ENCODE peak calls at places on chromosomes 4 and X, in six cellular contexts. N is OCI-LY7; Q is CD4-positive, alpha-beta T cell; P is astrocyte of the spinal cord; D is dorsolateral prefrontal cortex; J is cardiac fibroblast. M is an unnamed sample.

GRCh38 chr4:71231753-71232420 is 106.9 kb upstream of the SLC4A4 start:
- DNase-seq in P (no peak), J (no peak), N (no peak), D (no peak), Q (no peak), M (no peak)

GRCh38 chr4:57270350-57270749 is 160.2 kb upstream of the IGFBP7 start:
- DNase-seq in N (no peak), D (no peak), Q (no peak), P (no peak), J (peak; percentile 41), M (no peak)

GRCh38 chr4:166391501-166391900 is 518.5 kb downstream of the TLL1 start:
- DNase-seq in N (no peak), P (no peak), D (no peak), J (no peak), Q (no peak), M (no peak)

GRCh38 chr4:1249731-1250526 is 999 bp upstream of the CTBP1 start:
- DNase-seq in J (peak; percentile 39), Q (peak; percentile 48), P (peak; percentile 24), N (no peak), D (peak; percentile 29), M (no peak)

GRCh38 chr4:73832651-73833237 is 3.7 kb upstream of the CXCL6 start:
- DNase-seq in D (no peak), P (peak; percentile 74), Q (no peak), J (peak; percentile 48), N (no peak), M (no peak)

GRCh38 chrX:43278440-43278839 is 377.7 kb upstream of the MAOA start:
- DNase-seq in J (no peak), Q (no peak), P (no peak), D (no peak), N (no peak), M (no peak)

GRCh38 chr4:102759835-102760644 is 728 bp downstream of the MANBA start:
- DNase-seq in N (peak; percentile 73), Q (no peak), D (no peak), J (peak; percentile 65), P (peak; percentile 56), M (no peak)

GRCh38 chr4:6390357-6390756 is 82.1 kb downstream of the PPP2R2C start:
- DNase-seq in Q (no peak), D (no peak), P (no peak), J (no peak), N (no peak), M (no peak)

GRCh38 chr4:106585920-106586349 is 217.4 kb upstream of the GIMD1 start:
- DNase-seq in Q (no peak), P (no peak), D (no peak), N (no peak), J (no peak), M (no peak)

GRCh38 chr4:114780205-114780604 is 181.6 kb downstream of the UGT8 start:
- DNase-seq in D (no peak), P (peak; percentile 62), Q (no peak), J (peak; percentile 14), N (peak; percentile 4), M (no peak)

GRCh38 chr4:139919513-139919912 is 234.5 kb downstream of the MAML3 start:
- DNase-seq in P (peak; percentile 54), J (peak; percentile 79), Q (no peak), N (no peak), D (no peak), M (no peak)

GRCh38 chr4:170687751-170688150 is 598.0 kb upstream of the AADAT start:
- DNase-seq in P (no peak), Q (no peak), D (no peak), J (no peak), N (no peak), M (no peak)

GRCh38 chr4:89056292-89056952 is 563 bp downstream of the FAM13A start:
- DNase-seq in Q (no peak), D (no peak), P (peak; percentile 11), J (no peak), N (no peak), M (no peak)

GRCh38 chr4:140993350-140993749 is 139.9 kb downstream of the RNF150 start:
- DNase-seq in D (no peak), J (no peak), P (no peak), Q (no peak), N (no peak), M (no peak)

GRCh38 chr4:141002323-141002805 is 130.9 kb downstream of the RNF150 start:
- DNase-seq in P (peak; percentile 68), N (no peak), Q (no peak), J (peak; percentile 6), D (no peak), M (no peak)

GRCh38 chr4:140993969-140994459 is 139.3 kb downstream of the RNF150 start:
- DNase-seq in J (no peak), N (no peak), D (no peak), Q (no peak), P (no peak), M (no peak)

GRCh38 chr4:140995058-140995457 is 138.2 kb downstream of the RNF150 start:
- DNase-seq in N (no peak), P (peak; percentile 49), J (peak; percentile 9), Q (no peak), D (no peak), M (no peak)

DNA sequence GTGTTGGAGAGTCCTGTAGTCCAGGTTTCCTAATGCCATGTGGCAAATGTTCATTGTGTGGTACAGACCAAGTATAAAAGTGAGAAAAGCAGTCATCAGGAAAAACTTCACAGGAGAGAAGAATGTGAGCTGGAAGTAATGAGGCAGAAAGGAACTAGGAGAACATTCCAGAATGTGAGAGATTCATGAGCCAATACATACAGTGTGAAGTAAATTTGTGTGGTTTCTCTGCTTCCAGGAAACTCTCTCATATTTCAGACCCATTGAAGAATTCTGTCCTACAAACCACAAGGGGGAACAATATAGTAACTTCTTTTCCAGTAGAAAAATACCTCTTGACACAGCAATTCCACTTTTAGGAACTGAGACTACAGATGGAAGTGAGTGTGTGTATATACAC is 136.5 kb downstream of the RNF150 start:
- DNase-seq in N (no peak), P (peak; percentile 90), D (no peak), Q (no peak), J (peak; percentile 9), M (no peak)
- TF ChIP-seq CTCF in N (no peak), P (peak; percentile 22), D (no peak), Q (no peak), J (no peak), M (peak; percentile 23)

DNA sequence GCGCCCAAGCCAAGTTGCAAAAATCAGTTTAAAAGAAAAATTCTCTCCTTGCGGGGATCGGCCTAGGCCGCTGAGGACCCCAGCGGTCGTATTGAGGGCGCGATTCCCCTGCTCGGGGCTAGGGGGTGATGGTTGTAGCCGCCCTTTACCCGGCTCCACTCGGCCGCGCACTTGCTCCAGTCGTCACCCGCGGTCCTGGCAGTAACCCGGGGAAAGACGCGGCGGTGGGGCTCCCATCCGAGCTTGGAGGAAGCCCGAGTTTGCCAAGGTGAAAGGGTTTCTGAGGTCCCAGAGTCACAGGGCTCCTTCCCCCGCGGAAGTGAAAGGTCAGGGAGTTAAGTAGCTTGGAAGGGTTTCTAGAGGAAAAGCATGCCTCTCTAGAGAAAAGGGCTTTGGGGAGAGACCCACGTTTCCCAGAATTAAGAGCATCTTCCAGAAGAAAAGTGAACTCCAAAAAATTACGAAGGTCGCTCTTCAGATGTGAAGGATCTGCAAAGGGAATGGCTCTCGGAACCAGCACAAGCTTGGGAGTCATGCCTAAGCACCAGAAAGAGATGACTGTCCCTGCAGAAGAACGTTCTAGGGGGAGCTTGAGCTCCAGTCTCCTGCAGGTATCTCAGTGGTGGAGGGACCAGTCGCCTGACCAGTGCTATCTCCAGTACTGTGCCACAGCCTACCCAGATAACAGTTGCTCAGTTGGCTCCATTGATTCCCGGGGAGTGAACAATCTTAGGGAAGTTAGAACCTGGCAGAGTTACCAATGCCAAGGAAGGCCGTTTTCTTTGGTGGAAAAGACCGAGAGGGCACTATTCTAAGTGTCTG is 873 bp downstream of the LAP3 start:
- DNase-seq in N (peak; percentile 47), J (peak; percentile 43), D (peak; percentile 45), Q (no peak), P (peak; percentile 10), M (no peak)
- TF ChIP-seq CTCF in N (peak; percentile 56), J (no peak), D (no peak), Q (no peak), P (peak; percentile 8), M (no peak)

DNA sequence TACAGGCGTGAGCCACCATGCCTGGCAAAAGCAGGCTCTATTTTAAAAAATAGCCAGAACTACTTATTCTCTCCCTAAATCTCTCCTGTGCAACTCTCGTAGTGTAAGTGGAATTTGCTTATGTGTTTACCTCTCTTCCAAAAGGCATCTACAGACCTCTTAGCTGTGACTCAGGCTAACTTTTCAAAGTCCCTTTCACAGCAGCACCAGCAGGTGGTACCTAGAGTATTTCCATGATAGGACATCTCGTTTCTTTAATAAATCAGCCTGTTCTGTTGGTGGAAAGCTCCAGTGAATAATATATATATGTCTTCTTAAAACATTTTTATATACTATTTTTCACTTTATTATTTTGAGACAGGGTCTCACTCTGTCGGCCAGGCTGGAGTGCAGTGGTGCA is 89.0 kb downstream of the NSUN7 start:
- DNase-seq in D (no peak), N (no peak), J (no peak), P (no peak), Q (no peak), M (no peak)
- TF ChIP-seq CTCF in D (no peak), N (no peak), J (peak; percentile 28), P (peak; percentile 18), Q (no peak), M (no peak)

GRCh38 chr4:185099024-185099682 is 43.9 kb upstream of the SLC25A4 start:
- DNase-seq in N (no peak), D (no peak), J (peak; percentile 49), Q (no peak), P (no peak), M (no peak)
- TF ChIP-seq CTCF in N (no peak), D (no peak), J (no peak), Q (no peak), P (no peak), M (no peak)

DNA sequence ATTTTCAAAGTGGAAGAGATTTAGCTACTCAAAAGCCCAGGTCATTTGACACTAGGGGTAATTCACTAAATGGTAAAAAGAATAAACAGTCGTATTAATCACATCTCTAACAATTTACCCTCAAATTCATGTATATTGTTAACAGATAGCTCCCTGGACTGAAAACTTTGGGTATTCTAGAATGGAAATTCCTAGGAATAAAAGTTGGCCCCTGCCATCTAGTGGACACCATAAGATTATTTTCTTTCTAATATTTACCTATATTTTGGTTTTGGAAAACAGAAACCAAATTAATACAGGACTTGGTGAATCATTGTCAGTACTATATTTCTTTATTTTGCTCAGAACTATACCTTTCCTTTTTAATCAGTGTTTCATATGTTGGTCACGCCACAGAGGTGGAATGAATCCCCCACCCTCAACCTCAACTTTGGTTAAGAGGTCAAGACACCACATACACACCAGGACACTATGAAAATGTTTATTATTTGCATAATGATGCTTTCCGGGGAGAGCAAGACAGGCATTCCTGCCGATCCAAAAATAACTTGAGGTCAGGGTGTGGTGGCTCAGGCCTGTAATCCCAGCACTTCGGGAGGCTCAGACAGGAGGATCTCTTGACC is 96.2 kb upstream of the APOOL start:
- DNase-seq in N (peak; percentile 0), P (peak; percentile 3), D (no peak), Q (no peak), J (peak; percentile 1), M (no peak)
- TF ChIP-seq CTCF in N (peak; percentile 58), P (peak; percentile 16), D (peak; percentile 19), Q (no peak), J (no peak), M (no peak)